ENCODE peak calls at places on chromosome 5, in seven cellular contexts. Y, H, P, W, T, D and U are unnamed samples.

GRCh38 chr5:149452665-149453617 is 73.8 kb upstream of the IL17B start:
- DNase-seq in D (no peak), Y (no peak), W (peak), T (no peak), H (peak), P (peak), U (no peak)

GRCh38 chr5:17118631-17119030 is 98.8 kb upstream of the BASP1 start:
- DNase-seq in W (peak), Y (peak), P (peak), T (no peak), H (no peak), D (no peak), U (no peak)

GRCh38 chr5:127042593-127042992 is 12.2 kb upstream of the MARCHF3 start:
- DNase-seq in P (peak), W (no peak), H (no peak), D (no peak), Y (no peak), T (no peak), U (no peak)

GRCh38 chr5:120368923-120369715 is 95.0 kb upstream of the PRR16 start:
- DNase-seq in H (peak), Y (no peak), T (no peak), W (no peak), D (no peak), P (no peak), U (no peak)

GRCh38 chr5:72503888-72504491 is 3.2 kb downstream of the ZNF366 start:
- DNase-seq in T (no peak), Y (no peak), W (peak), P (peak), H (no peak), D (no peak), U (no peak)

GRCh38 chr5:144504929-144505578 is 334.4 kb downstream of the KCTD16 start:
- DNase-seq in D (no peak), Y (no peak), P (no peak), T (no peak), H (no peak), W (no peak), U (no peak)

GRCh38 chr5:52787600-52788504 is at the start of the genes ITGA1 and PELO:
- DNase-seq in P (peak), H (peak), D (peak), T (peak), W (peak), Y (peak), U (peak)

GRCh38 chr5:132114150-132115121 is 40.8 kb downstream of the CSF2 start:
- DNase-seq in D (no peak), Y (no peak), P (no peak), H (no peak), W (no peak), T (no peak), U (no peak)

GRCh38 chr5:172849636-172850453 is 15.8 kb downstream of the ERGIC1 start:
- DNase-seq in Y (no peak), T (no peak), H (no peak), W (no peak), D (no peak), P (no peak), U (no peak)

GRCh38 chr5:124057161-124057814 is 545.3 kb downstream of the CSNK1G3 start:
- DNase-seq in T (no peak), Y (no peak), P (no peak), H (no peak), W (peak), D (no peak), U (no peak)

GRCh38 chr5:10689391-10690081 is 71.5 kb downstream of the DAP start:
- DNase-seq in T (no peak), P (peak), W (peak), Y (no peak), H (peak), D (peak), U (peak)